ENCODE peak calls at places on chromosome 16, in four cellular contexts. W is WTC11, J is GM12878, E is HepG2. N is an unnamed sample.

GRCh38 chr16:83533193-83533592 is 274.6 kb upstream of the HSBP1 start:
- DNase-seq in J (no peak), W (no peak), E (no peak), N (no peak)

GRCh38 chr16:9647981-9648701 is 534.1 kb downstream of the GRIN2A start:
- DNase-seq in J (no peak), W (no peak), E (peak; percentile 57), N (peak; percentile 37)

GRCh38 chr16:50889276-50889675 is 147.4 kb downstream of the CYLD start:
- DNase-seq in W (no peak), E (no peak), J (no peak), N (no peak)

GRCh38 chr16:70778901-70779309 is 22.1 kb downstream of the VAC14 start:
- DNase-seq in J (no peak), W (peak; percentile 90), E (peak; percentile 82), N (peak; percentile 25)

GRCh38 chr16:81861503-81861902 is 82.4 kb downstream of the PLCG2 start:
- DNase-seq in J (no peak), E (no peak), W (no peak), N (no peak)

GRCh38 chr16:57846078-57846697 is 43.9 kb upstream of the KIFC3 start:
- DNase-seq in J (no peak), W (peak; percentile 82), E (no peak), N (peak; percentile 12)

GRCh38 chr16:49127103-49127502 is 154.5 kb downstream of the CBLN1 start:
- DNase-seq in E (no peak), W (peak; percentile 48), J (no peak), N (peak; percentile 11)

GRCh38 chr16:54931041-54931756 is 534 bp downstream of the IRX5 start:
- DNase-seq in W (peak; percentile 50), E (no peak), J (no peak), N (peak; percentile 21)

GRCh38 chr16:60142991-60143705 is 1409.0 kb upstream of the GOT2 start:
- DNase-seq in W (no peak), J (no peak), E (no peak), N (no peak)

GRCh38 chr16:54287018-54287757 is 601 bp upstream of the IRX3 start:
- DNase-seq in E (no peak), J (no peak), W (no peak), N (no peak)

GRCh38 chr16:20799599-20799998 is 6.7 kb downstream of the ERI2 start:
- DNase-seq in E (peak; percentile 18), W (no peak), J (no peak), N (no peak)

GRCh38 chr16:3503513-3503912 is 2.7 kb downstream of the CLUAP1 start:
- DNase-seq in E (no peak), W (no peak), J (no peak), N (no peak)

GRCh38 chr16:52418206-52418605 is 128.7 kb downstream of the TOX3 start:
- DNase-seq in E (no peak), W (no peak), J (no peak), N (no peak)

GRCh38 chr16:11301645-11302513 is 20.7 kb upstream of the PRM1 start:
- DNase-seq in E (no peak), J (no peak), W (no peak), N (no peak)

GRCh38 chr16:11300560-11300892 is 19.4 kb upstream of the PRM1 start:
- DNase-seq in E (no peak), W (no peak), J (no peak), N (no peak)

GRCh38 chr16:11303405-11304138 is 22.4 kb upstream of the PRM1 start:
- DNase-seq in W (no peak), E (no peak), J (no peak), N (peak; percentile 23)

GRCh38 chr16:11299865-11300559 is 18.9 kb upstream of the PRM1 start:
- DNase-seq in J (no peak), E (no peak), W (no peak), N (no peak)

DNA sequence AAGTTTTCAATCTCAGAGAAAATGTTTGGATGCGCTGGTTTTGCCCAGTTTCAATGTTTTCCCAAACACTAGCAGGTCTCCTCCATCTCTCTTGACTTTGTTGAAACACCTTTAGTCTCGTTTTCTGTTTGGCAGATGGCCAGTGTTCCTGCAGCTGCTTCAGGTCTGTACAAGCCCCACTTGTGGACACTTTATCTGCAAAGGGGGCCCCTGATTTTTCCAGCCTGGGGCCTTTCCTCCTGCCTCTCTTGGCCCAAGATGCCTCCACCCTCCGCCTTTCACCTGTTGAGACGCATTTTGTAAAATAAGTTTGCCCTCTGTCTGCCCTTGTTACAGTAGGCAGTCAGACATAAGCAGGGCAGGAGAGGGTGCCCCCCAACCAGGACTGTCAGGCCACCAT is 21.8 kb upstream of the PRM1 start:
- DNase-seq in W (no peak), J (no peak), E (no peak), N (no peak)
- TF ChIP-seq NR2C2 in W (no peak), J (no peak), E (no peak), N (no peak)

GRCh38 chr16:85676466-85676865 is 12.3 kb downstream of the GINS2 start:
- DNase-seq in W (no peak), E (no peak), J (no peak), N (no peak)

GRCh38 chr16:85674828-85675227 is 13.9 kb downstream of the GINS2 start:
- DNase-seq in E (no peak), W (no peak), J (no peak), N (no peak)

GRCh38 chr16:85674418-85674755 is 14.4 kb downstream of the GINS2 start:
- DNase-seq in W (no peak), J (no peak), E (no peak), N (no peak)

GRCh38 chr16:85675528-85675927 is 13.2 kb downstream of the GINS2 start:
- DNase-seq in J (no peak), E (peak; percentile 38), W (no peak), N (peak; percentile 43)

DNA sequence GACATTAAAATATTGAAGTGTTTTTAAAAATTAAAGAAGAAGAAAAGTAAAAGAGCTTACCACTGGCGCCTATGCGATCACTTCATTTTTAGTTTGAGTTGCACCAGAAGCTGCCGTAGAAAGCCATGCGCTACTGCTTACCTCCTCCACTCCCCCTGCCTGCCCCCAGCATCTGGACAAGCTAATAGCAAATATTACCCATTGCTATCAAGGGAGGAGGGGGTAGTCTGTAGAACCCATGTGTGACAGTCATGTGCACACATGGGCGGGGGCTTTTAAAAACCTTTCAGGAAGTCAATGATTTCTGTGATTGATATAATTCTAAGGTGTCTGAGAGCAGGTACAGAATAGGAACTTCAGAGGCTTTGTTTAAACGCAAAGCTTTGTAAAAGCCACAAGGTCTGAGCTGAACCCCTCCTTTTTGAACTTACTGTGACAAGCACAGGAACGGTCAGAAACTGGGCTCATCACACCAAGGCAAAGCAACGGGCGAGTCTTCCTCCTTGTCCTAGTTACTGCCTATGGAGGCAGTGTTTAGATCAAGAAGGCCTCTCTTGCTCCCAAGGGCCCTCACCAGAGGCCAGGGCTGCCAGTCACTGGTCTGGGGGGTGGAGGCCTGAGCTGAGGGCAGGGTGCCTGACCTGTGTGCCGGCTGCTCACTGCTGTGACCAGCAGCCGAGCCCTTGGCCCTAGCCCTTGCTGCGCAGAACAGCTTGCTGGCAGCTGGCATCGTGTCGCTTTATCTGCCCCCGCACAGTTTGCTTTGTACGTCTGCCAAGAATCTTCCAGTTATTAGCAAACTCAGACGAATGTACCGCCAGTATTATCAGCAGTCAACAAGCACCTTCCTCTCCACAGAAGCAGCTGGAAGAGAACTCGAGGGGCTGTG is 15.0 kb downstream of the GINS2 start:
- DNase-seq in J (no peak), W (no peak), E (no peak), N (no peak)
- TF ChIP-seq NR2C2 in J (no peak), W (no peak), E (no peak), N (no peak)

GRCh38 chr16:22007509-22008214 is at the start of gene MOSMO:
- DNase-seq in J (no peak), W (peak; percentile 66), E (peak; percentile 85), N (peak; percentile 84)

GRCh38 chr16:22010902-22011301 is 3.0 kb downstream of the MOSMO start:
- DNase-seq in E (no peak), J (no peak), W (no peak), N (no peak)

GRCh38 chr16:22007159-22007508 is 777 bp upstream of the MOSMO start:
- DNase-seq in E (no peak), J (no peak), W (no peak), N (peak; percentile 23)

GRCh38 chr16:22006636-22007035 is 1.3 kb upstream of the MOSMO start:
- DNase-seq in W (no peak), J (no peak), E (no peak), N (no peak)

DNA sequence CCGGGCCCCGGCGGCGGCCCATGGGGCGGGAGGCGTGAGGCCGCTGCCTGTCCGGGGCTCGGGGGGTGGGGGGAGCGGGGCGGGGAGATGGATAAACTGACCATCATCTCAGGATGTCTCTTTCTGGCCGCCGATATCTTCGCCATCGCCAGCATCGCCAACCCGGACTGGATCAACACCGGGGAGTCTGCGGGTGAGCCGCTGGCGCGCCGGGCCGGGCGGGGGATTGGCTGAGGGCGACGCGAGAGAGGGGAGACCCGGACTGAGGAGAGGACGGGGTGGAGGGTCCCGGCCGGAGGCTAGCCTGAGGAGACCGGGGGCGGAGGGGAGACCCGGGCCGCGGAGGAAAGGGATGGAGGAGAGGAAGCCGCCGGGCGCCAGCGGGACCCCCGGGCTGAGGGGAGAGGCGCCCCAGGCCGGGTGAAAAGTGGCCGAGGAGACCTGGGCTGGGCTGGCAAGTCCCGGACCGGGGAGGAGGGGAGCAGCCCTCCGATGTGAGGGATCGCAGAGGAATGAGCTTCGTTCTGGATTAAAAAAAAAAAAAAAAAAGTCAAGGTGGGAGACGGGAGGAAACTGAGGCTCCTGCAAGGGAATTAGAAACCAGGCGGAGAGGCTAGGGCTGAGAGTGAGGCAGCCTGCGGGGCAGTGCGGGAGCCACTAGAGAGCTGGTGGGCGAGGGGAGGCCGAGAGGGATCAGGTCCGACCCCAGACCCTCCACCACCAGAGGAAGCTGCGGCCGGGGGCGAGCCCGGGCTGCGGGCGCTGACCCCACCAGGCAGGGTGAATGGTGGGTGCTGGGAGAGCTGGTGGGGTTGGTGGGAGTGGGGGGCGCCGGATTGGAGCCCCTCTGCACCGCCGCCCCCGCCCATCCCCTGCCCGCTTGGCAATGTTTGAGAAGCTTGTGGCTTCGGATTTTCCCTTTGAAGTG is 568 bp downstream of the MOSMO start:
- DNase-seq in W (peak; percentile 52), E (no peak), J (no peak), N (peak; percentile 32)
- TF ChIP-seq NR2C2 in W (no peak), E (no peak), J (no peak), N (peak; percentile 98)

GRCh38 chr16:1103649-1104005 is 7.6 kb upstream of the C1QTNF8 start:
- DNase-seq in J (no peak), W (no peak), E (no peak), N (no peak)

GRCh38 chr16:1101133-1101532 is 5.1 kb upstream of the C1QTNF8 start:
- DNase-seq in E (no peak), J (no peak), W (no peak), N (no peak)

GRCh38 chr16:1101573-1102332 is 5.7 kb upstream of the C1QTNF8 start:
- DNase-seq in W (no peak), J (no peak), E (no peak), N (no peak)

GRCh38 chr16:1102333-1102700 is 6.3 kb upstream of the C1QTNF8 start:
- DNase-seq in W (no peak), J (no peak), E (no peak), N (no peak)

DNA sequence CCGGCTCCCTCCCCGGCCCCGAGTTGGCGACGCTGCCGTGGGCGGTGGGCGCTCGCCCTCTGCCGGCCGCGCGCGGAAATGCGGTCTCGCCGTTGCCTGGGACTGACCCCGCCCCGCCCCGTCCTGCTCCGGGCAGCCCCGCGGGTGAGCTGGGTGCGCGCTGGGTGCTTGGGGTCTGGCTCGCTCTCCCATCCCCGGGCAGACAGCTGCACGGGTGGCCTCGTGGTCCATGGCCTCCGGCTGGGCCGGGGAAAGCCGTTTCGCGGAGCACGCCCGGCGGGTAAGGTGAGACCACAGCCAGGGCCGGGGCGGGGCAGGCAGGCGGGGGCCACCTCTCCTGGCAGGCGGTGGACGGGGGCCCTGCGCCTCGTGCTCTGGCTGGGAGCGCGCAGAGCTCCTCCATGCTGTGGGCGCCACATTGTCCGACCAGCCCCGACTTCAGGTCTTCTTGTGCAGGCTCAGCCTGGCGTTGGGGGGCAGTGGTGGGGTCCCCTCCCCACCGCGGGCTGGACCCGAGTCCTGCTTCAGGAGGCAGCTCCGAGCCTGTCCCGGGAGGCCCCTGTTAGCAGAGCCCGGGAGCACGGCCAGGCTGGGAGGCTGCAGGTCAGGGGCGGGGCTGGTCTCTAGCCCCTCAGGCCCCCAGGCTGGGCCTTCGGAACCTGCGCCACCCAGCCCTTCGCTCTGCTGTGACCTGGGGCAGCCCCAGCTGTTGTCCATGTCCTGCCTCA is 7.0 kb upstream of the C1QTNF8 start:
- DNase-seq in J (no peak), W (peak; percentile 73), E (no peak), N (peak; percentile 68)
- TF ChIP-seq NR2C2 in J (no peak), W (no peak), E (no peak), N (no peak)

N was measured in K562.